ENCODE peak calls at places on chromosomes 4 and X, in six cellular contexts. V, A, E, C, I and L are unnamed samples.
A peak's percentile ranks its signal among the peaks of the same experiment; 100 is the strongest.

GRCh38 chrX:136694491-136695087 is 46.6 kb downstream of the CD40LG start:
- DNase-seq in V (peak; percentile 79), A (peak; percentile 51), E (peak; percentile 8), C (peak; percentile 64), I (peak; percentile 74), L (peak; percentile 49)

GRCh38 chr4:186885289-186885688 is 161.6 kb upstream of the FAT1 start:
- DNase-seq in V (no peak), A (no peak), E (no peak), C (no peak), I (peak; percentile 63), L (peak; percentile 32)

GRCh38 chrX:16517206-16517605 is 132.8 kb upstream of the S100G start:
- DNase-seq in V (no peak), A (no peak), E (no peak), C (no peak), I (no peak), L (no peak)

GRCh38 chr4:27643101-27643500 is 782.5 kb downstream of the STIM2 start:
- DNase-seq in V (no peak), A (no peak), E (no peak), C (no peak), I (no peak), L (no peak)

GRCh38 chr4:143616771-143617170 is 83.7 kb downstream of the FREM3 start:
- DNase-seq in V (no peak), A (no peak), E (no peak), C (peak; percentile 96), I (no peak), L (no peak)

GRCh38 chr4:151559595-151559994 is 150.6 kb downstream of the FHIP1A start:
- DNase-seq in V (no peak), A (no peak), E (no peak), C (no peak), I (no peak), L (no peak)

GRCh38 chr4:21901281-21901680 is 47.3 kb downstream of the KCNIP4 start:
- DNase-seq in V (no peak), A (no peak), E (no peak), C (peak; percentile 78), I (no peak), L (no peak)

GRCh38 chr4:93178279-93178678 is 650.3 kb upstream of the ATOH1 start:
- DNase-seq in V (no peak), A (no peak), E (no peak), C (no peak), I (no peak), L (no peak)

GRCh38 chr4:6011686-6012085 is 6.5 kb downstream of the C4orf50 start:
- DNase-seq in V (no peak), A (no peak), E (no peak), C (no peak), I (no peak), L (no peak)

GRCh38 chr4:86358176-86358701 is 1.6 kb downstream of the MAPK10 start:
- DNase-seq in V (no peak), A (peak; percentile 32), E (no peak), C (no peak), I (no peak), L (peak; percentile 15)

GRCh38 chr4:165425629-165426028 is 46.8 kb downstream of the CPE start:
- DNase-seq in V (no peak), A (no peak), E (no peak), C (no peak), I (no peak), L (no peak)

GRCh38 chr4:126269106-126269505 is 954.4 kb downstream of the FAT4 start:
- DNase-seq in V (no peak), A (no peak), E (no peak), C (no peak), I (no peak), L (no peak)

DNA sequence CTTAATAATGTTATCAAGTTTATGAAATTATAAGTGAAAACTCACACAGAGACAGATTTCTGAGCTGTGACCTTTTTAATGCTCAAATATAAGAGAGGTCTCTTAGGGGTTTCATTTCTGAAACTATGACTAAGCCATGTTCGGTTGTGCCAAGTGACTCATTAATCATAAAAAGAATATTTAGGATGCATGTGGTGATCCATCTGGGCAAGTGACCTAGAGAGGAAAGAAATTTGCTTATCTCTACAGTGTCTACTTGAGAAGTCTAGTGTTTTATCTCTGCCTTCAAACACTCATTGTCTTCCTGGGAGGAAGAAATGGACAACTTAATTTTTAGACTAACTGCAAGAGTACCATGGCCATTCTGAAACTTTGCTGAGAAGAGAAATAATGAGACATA is 545.3 kb upstream of the GRID2 start:
- DNase-seq in V (no peak), A (no peak), E (peak; percentile 63), C (peak; percentile 86), I (no peak), L (no peak)
- TF ChIP-seq EZH2phosphoT487 in V (no peak), A (no peak), E (no peak), C (no peak), I (no peak), L (no peak)

DNA sequence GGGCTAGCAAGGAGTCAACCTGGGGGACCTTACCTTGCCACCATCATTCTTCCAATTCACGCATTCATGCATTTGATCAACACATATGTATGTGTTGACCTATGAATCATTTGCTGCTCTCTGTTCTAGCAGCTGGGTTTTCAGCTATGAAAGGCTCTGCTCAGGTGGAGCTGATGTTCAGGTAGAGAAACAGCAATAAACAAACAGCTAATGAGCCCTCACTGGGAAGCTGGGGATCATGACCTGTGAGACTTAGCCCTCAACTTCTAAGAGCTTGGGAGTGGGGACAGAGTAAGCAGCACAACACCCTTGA is 1.6 kb upstream of the OTOP1 start:
- DNase-seq in V (no peak), A (no peak), E (no peak), C (no peak), I (no peak), L (no peak)
- H3K27me3 ChIP-seq in V (peaks cover 25% of the 10 kb centered on the region), A (peaks cover 53% of the 10 kb centered on the region), E (no peaks in the 10 kb centered on the region), C (peaks cover 17% of the 10 kb centered on the region), I (peaks cover 75% of the 10 kb centered on the region), L (peaks cover 77% of the 10 kb centered on the region)

DNA sequence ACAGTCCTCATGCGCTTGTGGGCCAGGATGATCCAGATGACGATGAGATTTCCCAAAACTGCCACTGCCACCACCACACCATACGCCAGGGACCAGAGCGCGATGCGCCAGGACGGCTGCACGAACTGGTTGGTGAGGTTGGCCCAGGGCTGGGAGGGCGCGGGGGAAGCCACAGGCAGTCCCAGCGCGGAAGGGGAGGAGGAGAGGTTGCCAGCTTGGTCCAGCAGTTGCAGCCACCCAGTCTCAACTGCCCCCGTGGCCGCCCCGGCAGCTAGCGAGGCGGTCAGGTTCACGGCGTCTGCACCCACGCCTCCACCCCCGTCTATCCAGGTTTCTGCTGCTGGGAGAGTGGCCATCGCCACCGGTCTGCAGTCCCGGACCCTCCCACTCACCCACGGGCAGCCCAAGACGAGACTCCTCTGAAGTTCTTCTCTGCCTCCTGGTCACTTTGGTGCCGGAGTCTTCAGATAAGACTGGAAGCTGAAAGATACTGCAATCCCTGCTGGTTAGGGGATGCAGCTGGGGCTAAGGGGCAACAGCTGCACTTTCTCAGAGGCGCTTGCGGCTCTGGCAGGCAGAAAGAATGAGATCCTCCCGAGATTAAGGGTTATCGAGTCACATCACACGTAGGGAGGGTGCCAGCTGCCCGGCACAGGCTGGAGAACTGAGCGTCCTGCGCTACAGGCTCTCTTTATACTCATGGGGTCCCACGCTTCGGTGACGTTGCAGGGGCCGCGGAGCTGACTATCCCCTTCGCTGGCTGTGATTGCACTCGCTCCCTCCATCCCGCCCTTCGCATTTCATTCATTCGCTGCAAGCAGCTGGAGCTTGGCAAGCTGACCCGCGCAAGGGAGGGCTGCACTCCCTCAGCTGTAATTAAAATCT is at the start of gene TACR3:
- DNase-seq in V (no peak), A (peak; percentile 18), E (no peak), C (no peak), I (peak; percentile 78), L (peak; percentile 71)
- TF ChIP-seq EZH2 in V (no peak), A (no peak), E (no peak), C (no peak), I (no peak), L (peak; percentile 29)

GRCh38 chr4:185839204-185839712 is 27.3 kb upstream of the SORBS2 start:
- DNase-seq in V (no peak), A (peak; percentile 83), E (peak; percentile 54), C (peak; percentile 89), I (peak; percentile 93), L (peak; percentile 77)
- TF ChIP-seq EZH2phosphoT487 in V (no peak), A (no peak), E (no peak), C (no peak), I (no peak), L (no peak)

GRCh38 chr4:1871471-1872021 is 353 bp downstream of the NSD2 start:
- DNase-seq in V (peak; percentile 18), A (peak; percentile 73), E (no peak), C (no peak), I (peak; percentile 56), L (no peak)

GRCh38 chr4:1868912-1869311 is 2.3 kb upstream of the NSD2 start:
- DNase-seq in V (no peak), A (no peak), E (no peak), C (no peak), I (no peak), L (no peak)

GRCh38 chr4:1869530-1870327 is 1.5 kb upstream of the NSD2 start:
- DNase-seq in V (peak; percentile 73), A (no peak), E (no peak), C (no peak), I (no peak), L (no peak)

GRCh38 chr4:1870578-1871443 is at the start of gene NSD2:
- DNase-seq in V (peak; percentile 92), A (peak; percentile 97), E (peak; percentile 68), C (peak; percentile 86), I (peak; percentile 90), L (peak; percentile 98)

GRCh38 chr4:1870328-1870577 is 940 bp upstream of the NSD2 start:
- DNase-seq in V (peak; percentile 89), A (peak; percentile 93), E (peak; percentile 73), C (peak; percentile 74), I (peak; percentile 96), L (peak; percentile 92)
- H3K27me3 ChIP-seq in V (no peaks in the 10 kb centered on the region), A (no peaks in the 10 kb centered on the region), E (no peaks in the 10 kb centered on the region), C (no peaks in the 10 kb centered on the region), I (peaks cover 62% of the 10 kb centered on the region), L (peaks cover 45% of the 10 kb centered on the region)